ENCODE peak calls at places on chromosomes 1 and 21, in four cellular contexts. G is K562, W is HCT116, U is transverse colon. F is an unnamed sample.

GRCh38 chr21:33662046-33662445 is 19.7 kb downstream of the ITSN1 start:
- DNase-seq in U (no peak), G (no peak), W (no peak), F (no peak)

GRCh38 chr1:107748529-107748928 is 216.5 kb downstream of the VAV3 start:
- DNase-seq in W (no peak), G (no peak), U (no peak), F (no peak)

GRCh38 chr1:87394462-87394861 is 65.8 kb downstream of the LMO4 start:
- DNase-seq in W (no peak), U (no peak), G (no peak), F (no peak)

GRCh38 chr21:27526451-27526850 is 559.6 kb upstream of the ADAMTS5 start:
- DNase-seq in G (no peak), W (no peak), U (no peak), F (no peak)

GRCh38 chr1:43309626-43310025 is 8.8 kb downstream of the TIE1 start:
- DNase-seq in G (no peak), W (no peak), U (no peak), F (peak; percentile 35)

GRCh38 chr1:19759740-19760089 is 40.0 kb downstream of the TMCO4 start:
- DNase-seq in G (no peak), W (peak; percentile 35), U (no peak), F (no peak)

GRCh38 chr1:164760585-164760968 is 201.6 kb downstream of the PBX1 start:
- DNase-seq in U (no peak), G (no peak), W (no peak), F (no peak)

GRCh38 chr1:212760126-212760823 is 31.3 kb downstream of the NSL1 start:
- DNase-seq in U (peak; percentile 21), G (peak; percentile 34), W (no peak), F (no peak)

GRCh38 chr1:166270476-166271150 is 103.8 kb upstream of the FAM78B start:
- DNase-seq in U (no peak), W (no peak), G (no peak), F (no peak)

GRCh38 chr1:201481761-201482493 is 12.9 kb upstream of the PHLDA3 start:
- DNase-seq in U (peak; percentile 91), G (peak; percentile 93), W (peak; percentile 76), F (peak; percentile 96)

GRCh38 chr1:212669102-212669501 is 30.5 kb downstream of the BATF3 start:
- DNase-seq in W (peak; percentile 10), U (no peak), G (peak; percentile 63), F (no peak)

GRCh38 chr21:46557469-46557868 is 47.4 kb downstream of the S100B start:
- DNase-seq in G (no peak), U (no peak), W (no peak), F (peak; percentile 47)

GRCh38 chr1:200895801-200896570 is 1.3 kb downstream of the INAVA start:
- DNase-seq in G (no peak), W (no peak), U (no peak), F (no peak)

GRCh38 chr1:11176081-11176706 is 13.0 kb upstream of the ANGPTL7 start:
- DNase-seq in U (no peak), G (no peak), W (no peak), F (no peak)

GRCh38 chr1:224528900-224529299 is 87.2 kb upstream of the CNIH3 start:
- DNase-seq in W (no peak), U (no peak), G (peak; percentile 57), F (no peak)

GRCh38 chr1:234188454-234188792 is 184.8 kb upstream of the COA6 start:
- DNase-seq in W (peak; percentile 16), U (no peak), G (no peak), F (no peak)

GRCh38 chr1:236416165-236416564 is 22.1 kb downstream of the EDARADD start:
- DNase-seq in W (no peak), U (no peak), G (no peak), F (no peak)

GRCh38 chr1:4854379-4854778 is 200.0 kb downstream of the AJAP1 start:
- DNase-seq in U (no peak), G (no peak), W (no peak), F (no peak)

GRCh38 chr1:10640079-10640578 is 156.3 kb downstream of the CASZ1 start:
- DNase-seq in W (no peak), U (no peak), G (no peak), F (no peak)

GRCh38 chr21:27192286-27192685 is 225.4 kb upstream of the ADAMTS5 start:
- DNase-seq in G (no peak), U (no peak), W (no peak), F (no peak)

GRCh38 chr1:982765-983436 is 1.0 kb upstream of the PERM1 start:
- DNase-seq in U (no peak), W (no peak), G (no peak), F (no peak)

DNA sequence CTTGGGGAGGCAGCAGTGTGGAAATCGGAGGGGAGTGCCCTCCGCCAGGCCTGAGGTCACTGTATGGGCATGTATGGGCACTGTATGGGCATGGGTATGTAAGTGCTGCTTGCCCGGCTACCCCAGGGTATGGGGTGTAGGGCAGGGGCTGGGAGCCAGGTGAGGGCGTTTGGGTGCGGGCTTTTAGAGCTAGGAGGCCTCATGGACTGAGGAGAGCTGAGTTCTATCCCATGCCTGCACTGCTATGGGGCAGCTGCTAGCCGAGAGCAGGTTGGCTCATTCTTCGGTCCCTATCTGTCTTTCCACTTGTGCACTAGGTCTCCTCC is 5.3 kb downstream of the PKLR start:
- DNase-seq in G (no peak), U (no peak), W (no peak), F (no peak)
- H3K4me3 ChIP-seq in G (no peak overlapping the region), U (no peak overlapping the region), W (no peak overlapping the region), F (no peak overlapping the region)

GRCh38 chr21:31414601-31415000 is 70.5 kb upstream of the TIAM1 start:
- DNase-seq in U (no peak), G (no peak), W (no peak), F (no peak)

GRCh38 chr21:31418355-31419001 is 74.4 kb upstream of the TIAM1 start:
- DNase-seq in G (no peak), W (no peak), U (no peak), F (no peak)

GRCh38 chr21:31420354-31420753 is 76.3 kb upstream of the TIAM1 start:
- DNase-seq in W (no peak), U (no peak), G (no peak), F (no peak)

GRCh38 chr21:31413698-31414097 is 69.6 kb upstream of the TIAM1 start:
- DNase-seq in U (no peak), G (no peak), W (no peak), F (no peak)

GRCh38 chr21:31416465-31416864 is 72.4 kb upstream of the TIAM1 start:
- DNase-seq in U (no peak), W (no peak), G (no peak), F (no peak)
- TF ChIP-seq POLR2AphosphoS5 in U (no peak), W (no peak), G (no peak), F (no peak)

GRCh38 chr1:42290130-42290529 is 44.9 kb downstream of the FOXJ3 start:
- DNase-seq in W (no peak), U (no peak), G (no peak), F (no peak)
- H3K27me3 ChIP-seq in W (no peaks in the 10 kb centered on the region), U (no peaks in the 10 kb centered on the region), G (no peaks in the 10 kb centered on the region), F (no peaks in the 10 kb centered on the region)

DNA sequence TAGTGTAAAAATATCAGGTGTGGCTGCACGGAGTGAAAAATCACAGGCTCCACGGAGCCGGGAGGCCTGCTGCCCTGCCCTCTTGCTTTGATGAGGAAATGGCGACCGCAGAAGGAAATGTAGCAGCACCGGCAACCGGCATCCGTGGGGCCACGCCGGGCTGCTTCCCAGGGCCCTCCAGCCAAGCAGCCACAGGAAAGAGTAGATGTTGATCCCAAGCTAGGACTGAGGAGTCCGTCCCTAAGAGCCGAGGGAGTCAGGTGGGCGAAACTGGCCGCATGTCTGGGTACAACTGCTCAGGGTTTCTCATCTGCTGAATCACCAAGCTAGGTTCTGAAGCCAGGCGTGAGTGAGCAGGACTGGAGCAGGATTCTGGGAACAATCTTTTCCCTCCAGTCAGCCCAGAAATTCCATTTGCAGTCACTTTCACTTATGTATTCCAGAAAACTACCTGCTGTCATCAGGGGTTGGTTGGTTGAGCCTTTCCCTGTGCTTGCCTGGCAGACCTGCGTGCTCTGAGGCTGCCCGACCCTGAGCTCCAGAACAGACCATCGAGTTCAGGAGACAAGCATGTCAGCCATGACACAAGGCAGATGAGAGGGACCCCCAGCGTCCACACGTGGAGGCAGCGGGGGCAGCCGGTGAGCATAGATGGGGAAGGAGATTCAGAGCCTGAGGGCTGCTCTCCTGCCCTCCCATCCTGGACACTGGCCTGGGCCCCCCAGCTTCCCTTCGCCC is 5.8 kb upstream of the ITGB2 start:
- DNase-seq in W (no peak), U (no peak), G (no peak), F (no peak)
- H3K4me3 ChIP-seq in W (no peak overlapping the region), U (no peak overlapping the region), G (no peak overlapping the region), F (no peak overlapping the region)

DNA sequence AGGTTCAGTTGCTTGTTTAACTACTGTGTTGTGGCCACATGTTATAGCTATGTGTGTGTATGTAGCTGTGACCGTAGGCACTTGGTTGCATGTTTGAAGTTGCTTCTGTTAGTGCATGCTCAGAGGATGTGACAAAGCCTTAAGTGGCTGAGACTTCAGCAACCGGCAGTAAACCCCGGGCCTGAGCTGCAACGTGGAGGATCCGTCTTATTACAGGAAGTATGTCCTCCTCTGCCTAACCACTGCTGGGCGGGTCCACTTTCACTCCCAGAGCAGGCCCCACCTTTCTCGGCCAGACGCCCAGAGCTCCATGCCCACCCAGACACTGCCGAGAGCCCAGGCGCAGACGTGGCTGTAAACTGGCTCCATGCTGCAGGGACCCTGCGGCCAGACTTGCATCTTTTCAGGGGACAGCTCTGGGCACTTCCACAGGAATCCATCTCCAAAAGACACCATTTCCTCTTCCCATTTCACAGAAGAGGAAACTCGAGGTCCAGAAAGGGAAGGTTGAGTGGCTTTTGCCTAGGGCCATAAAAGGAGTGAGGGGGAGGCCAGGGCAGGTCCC is 2.2 kb downstream of the TCEA3 start:
- DNase-seq in W (no peak), U (peak; percentile 89), G (peak; percentile 82), F (peak; percentile 90)
- TF ChIP-seq POLR2AphosphoS5 in W (no peak), U (peak; percentile 60), G (no peak), F (no peak)